ENCODE peak calls at places on chromosomes 4 and X, in four cellular contexts. X is foreskin fibroblast, G is stomach, D is upper lobe of right lung. H is an unnamed sample.

GRCh38 chrX:118655561-118656246 is 71.7 kb upstream of the IL13RA1 start:
- DNase-seq in X (peak), D (no peak), G (no peak), H (no peak)

GRCh38 chr4:38534344-38534743 is 129.7 kb upstream of the KLF3 start:
- DNase-seq in G (no peak), X (no peak), D (no peak), H (no peak)

GRCh38 chrX:154091678-154092077 is 5.8 kb downstream of the MECP2 start:
- DNase-seq in G (peak), X (no peak), D (peak), H (no peak)

GRCh38 chr4:97370581-97370980 is 772.7 kb downstream of the STPG2 start:
- DNase-seq in D (no peak), X (no peak), G (no peak), H (no peak)

GRCh38 chrX:12673487-12673886 is 117.7 kb upstream of the PRPS2 start:
- DNase-seq in X (no peak), G (no peak), D (no peak), H (no peak)

GRCh38 chr4:151658959-151659593 is 101.7 kb downstream of the GATB start:
- DNase-seq in X (peak), D (no peak), G (no peak), H (no peak)

GRCh38 chr4:70895846-70896435 is 6.2 kb upstream of the MOB1B start:
- DNase-seq in D (no peak), G (no peak), X (no peak), H (no peak)

GRCh38 chrX:7347465-7347864 is 199.5 kb upstream of the PUDP start:
- DNase-seq in X (no peak), G (no peak), D (no peak), H (no peak)

GRCh38 chr4:6342530-6343293 is 73.1 kb downstream of the WFS1 start:
- DNase-seq in D (no peak), G (no peak), X (no peak), H (no peak)

GRCh38 chrX:124087000-124087746 is 125.7 kb downstream of the STAG2 start:
- DNase-seq in D (no peak), X (no peak), G (no peak), H (no peak)

GRCh38 chr4:152398060-152398459 is 137.8 kb downstream of the FBXW7 start:
- DNase-seq in X (no peak), G (no peak), D (no peak), H (no peak)

GRCh38 chr4:93152461-93152860 is 676.1 kb upstream of the ATOH1 start:
- DNase-seq in X (no peak), G (no peak), D (no peak), H (no peak)

GRCh38 chrX:116872931-116873330 is 410.2 kb upstream of the CT83 start:
- DNase-seq in G (no peak), X (no peak), D (no peak), H (no peak)

GRCh38 chr4:175380841-175381240 is 431.2 kb downstream of the GPM6A start:
- DNase-seq in D (no peak), X (no peak), G (no peak), H (no peak)

GRCh38 chr4:158856852-158857251 is 88.0 kb downstream of the FNIP2 start:
- DNase-seq in G (no peak), D (no peak), X (peak), H (peak)

GRCh38 chr4:19309365-19309764 is 942.3 kb upstream of the SLIT2 start:
- DNase-seq in G (no peak), X (peak), D (no peak), H (no peak)

GRCh38 chr4:23023121-23023520 is 330.4 kb downstream of the GBA3 start:
- DNase-seq in D (no peak), G (no peak), X (no peak), H (no peak)

GRCh38 chr4:114417214-114417613 is 181.4 kb upstream of the UGT8 start:
- DNase-seq in G (no peak), D (no peak), X (no peak), H (no peak)

GRCh38 chr4:125522992-125523391 is 208.2 kb downstream of the FAT4 start:
- DNase-seq in X (no peak), D (no peak), G (no peak), H (no peak)

GRCh38 chr4:183261953-183262775 is 57.9 kb downstream of the CLDN22 start:
- DNase-seq in X (peak), D (peak), G (peak), H (peak)

GRCh38 chr4:149203256-149204001 is 612.2 kb downstream of the IQCM start:
- DNase-seq in D (no peak), X (no peak), G (no peak), H (no peak)

GRCh38 chr4:102580463-102580842 is 79.3 kb downstream of the NFKB1 start:
- DNase-seq in D (no peak), X (no peak), G (no peak), H (no peak)

GRCh38 chrX:68175569-68175968 is 257.7 kb downstream of the OPHN1 start:
- DNase-seq in D (no peak), X (peak), G (no peak), H (no peak)

GRCh38 chr4:7938513-7939376 is 916 bp downstream of the AFAP1 start:
- DNase-seq in D (no peak), G (peak), X (no peak), H (no peak)

GRCh38 chr4:26140150-26140898 is 180.5 kb upstream of the RBPJ start:
- DNase-seq in D (no peak), G (no peak), X (peak), H (no peak)

GRCh38 chr4:8394125-8394524 is 46.4 kb downstream of the ACOX3 start:
- DNase-seq in X (peak), D (no peak), G (peak), H (no peak)

GRCh38 chr4:7068883-7069282 is 1.0 kb upstream of the GRPEL1 start:
- DNase-seq in X (no peak), G (no peak), D (no peak), H (no peak)

DNA sequence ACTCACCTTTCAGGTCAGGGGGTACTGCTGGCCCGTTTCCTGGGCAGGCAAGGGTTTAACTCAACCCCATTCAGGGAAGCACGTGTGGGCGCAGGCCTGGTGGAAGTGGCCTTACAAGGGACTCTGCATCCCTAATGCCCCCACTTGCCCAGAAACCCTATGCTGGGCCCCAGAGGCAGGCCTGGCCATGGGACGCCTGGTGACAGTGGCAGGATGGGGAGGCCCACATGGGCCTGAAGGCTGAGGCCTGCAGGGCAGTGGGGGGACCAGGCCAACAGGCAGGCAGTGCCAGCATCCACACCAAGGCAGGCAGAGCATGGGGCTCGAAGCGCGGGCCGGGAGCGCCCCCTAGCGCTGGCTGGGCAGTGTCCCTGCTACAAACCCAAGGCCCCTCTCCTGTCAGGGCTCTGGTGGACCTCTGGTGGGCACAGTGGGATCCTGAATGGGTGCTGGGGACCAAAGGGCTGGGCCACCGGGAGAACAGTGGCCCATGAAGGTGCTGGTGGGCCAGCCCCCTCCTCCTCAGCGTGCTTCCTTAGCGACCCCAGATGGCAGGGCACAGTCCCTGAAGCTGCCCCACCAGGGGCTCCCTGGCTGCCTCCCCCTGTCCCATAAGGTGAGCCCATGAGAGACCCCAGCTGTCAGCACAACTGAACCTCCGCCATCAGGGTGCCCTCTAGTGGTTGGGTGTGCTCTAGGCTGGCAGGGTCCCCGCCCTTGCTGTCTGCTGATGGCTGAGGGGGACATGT is 16.8 kb downstream of the FGFR3 start:
- DNase-seq in G (peak), X (peak), D (peak), H (peak)
- TF ChIP-seq CTCF in G (peak), X (peak), D (peak), H (peak)

DNA sequence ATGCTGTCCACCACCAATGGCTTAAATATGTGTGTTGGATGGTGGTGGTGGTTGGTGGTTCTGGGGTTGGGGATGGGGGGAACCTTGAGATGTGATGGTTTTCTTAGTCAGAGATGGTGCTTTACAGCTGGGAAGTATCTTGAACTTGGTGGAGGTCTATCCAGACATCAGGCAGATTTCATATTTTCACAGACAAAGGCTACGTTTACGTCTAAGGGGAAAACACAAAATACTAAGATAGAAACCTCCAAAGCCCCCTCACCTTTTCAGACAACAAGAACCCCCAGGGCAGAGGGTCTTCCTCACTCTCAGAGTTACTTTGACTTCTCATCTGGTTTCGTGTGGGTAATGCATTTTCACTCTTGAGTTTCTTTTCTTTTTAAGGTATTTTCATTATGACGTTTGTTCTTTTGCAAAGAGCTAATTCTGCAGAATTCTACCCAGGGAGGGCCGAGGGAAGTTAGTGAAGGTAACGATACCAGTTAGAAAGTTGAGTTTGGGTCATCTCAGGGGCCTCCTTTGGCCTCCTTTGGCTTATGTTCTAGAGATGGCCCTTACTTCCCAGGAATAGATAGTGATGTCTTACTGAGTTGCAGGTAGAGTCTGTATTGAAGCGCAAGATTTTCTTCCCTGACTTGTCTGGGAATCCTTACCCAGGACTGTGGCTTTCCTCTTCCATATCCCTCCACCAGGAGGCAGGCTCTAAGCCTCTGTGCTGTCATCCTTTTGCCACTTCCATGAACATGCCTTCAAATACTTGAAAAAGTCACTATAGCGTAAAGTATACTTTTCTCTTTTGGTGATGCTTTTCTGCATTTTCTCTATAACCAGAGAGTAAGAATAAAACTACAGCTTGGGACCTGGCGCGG is 31.9 kb downstream of the RHOH start:
- DNase-seq in G (no peak), X (no peak), D (no peak), H (peak)
- TF ChIP-seq CTCF in G (no peak), X (peak), D (peak), H (peak)

GRCh38 chrX:16832301-16832700 is 37.9 kb downstream of the RBBP7 start:
- DNase-seq in G (no peak), X (no peak), D (no peak), H (no peak)
- TF ChIP-seq CTCF in G (no peak), X (no peak), D (no peak), H (no peak)

GRCh38 chr4:138181288-138181687 is 60.9 kb downstream of the SLC7A11 start:
- DNase-seq in X (no peak), D (no peak), G (no peak), H (no peak)

GRCh38 chr4:138177278-138177968 is 64.7 kb downstream of the SLC7A11 start:
- DNase-seq in D (no peak), X (no peak), G (no peak), H (no peak)

GRCh38 chr4:138178566-138178965 is 63.6 kb downstream of the SLC7A11 start:
- DNase-seq in D (no peak), X (peak), G (no peak), H (no peak)

GRCh38 chr4:138175337-138175794 is 66.8 kb downstream of the SLC7A11 start:
- DNase-seq in X (no peak), G (peak), D (no peak), H (no peak)
- TF ChIP-seq CTCF in X (no peak), G (no peak), D (no peak), H (no peak)

GRCh38 chr4:82715731-82716617 is 82.6 kb downstream of the SCD5 start:
- DNase-seq in G (no peak), X (peak), D (no peak), H (no peak)

GRCh38 chr4:82718067-82718935 is 80.3 kb downstream of the SCD5 start:
- DNase-seq in D (no peak), G (no peak), X (no peak), H (no peak)

GRCh38 chr4:82726601-82727000 is 72.0 kb downstream of the SCD5 start:
- DNase-seq in D (no peak), X (no peak), G (no peak), H (no peak)

DNA sequence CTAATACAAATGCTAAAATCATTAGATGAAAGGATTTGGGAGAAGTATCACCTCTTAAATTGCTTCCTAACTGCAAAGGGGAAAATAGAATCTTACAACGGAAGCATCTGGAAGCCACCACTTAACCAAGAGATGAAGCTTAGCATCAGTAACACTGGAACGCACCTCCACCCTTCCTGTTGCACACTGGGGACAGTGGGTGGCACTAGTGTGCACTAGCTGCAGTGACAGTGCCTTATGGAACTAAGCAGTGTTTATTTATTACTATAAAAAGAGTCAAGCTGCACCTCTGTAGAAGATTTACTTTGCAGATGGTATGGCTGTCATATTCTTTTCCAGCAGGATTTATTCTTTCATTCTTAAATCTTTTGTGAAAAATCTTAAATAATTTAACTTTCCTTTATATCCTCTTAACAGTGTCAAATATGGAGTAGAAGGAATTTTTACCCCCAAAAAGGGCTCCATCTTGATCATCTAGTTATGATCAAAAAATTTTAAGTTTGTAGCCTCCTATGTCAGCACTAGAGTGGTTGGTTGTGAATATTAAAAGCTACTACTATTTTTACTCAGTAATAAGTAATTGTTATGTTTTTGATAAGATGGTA is 76.7 kb downstream of the SCD5 start:
- DNase-seq in X (no peak), D (no peak), G (peak), H (peak)
- TF ChIP-seq CTCF in X (peak), D (peak), G (peak), H (peak)

GRCh38 chr4:148109216-148109615 is 333.0 kb downstream of the NR3C2 start:
- DNase-seq in G (no peak), X (no peak), D (no peak), H (no peak)

GRCh38 chr4:148110169-148110568 is 332.0 kb downstream of the NR3C2 start:
- DNase-seq in X (no peak), D (no peak), G (no peak), H (no peak)

GRCh38 chr4:148112231-148112982 is 329.8 kb downstream of the NR3C2 start:
- DNase-seq in X (peak), G (no peak), D (no peak), H (no peak)

GRCh38 chr4:148103647-148104355 is 338.4 kb downstream of the NR3C2 start:
- DNase-seq in X (no peak), G (no peak), D (no peak), H (no peak)

GRCh38 chr4:148108776-148109175 is 333.4 kb downstream of the NR3C2 start:
- DNase-seq in D (no peak), X (no peak), G (no peak), H (no peak)
- TF ChIP-seq CTCF in D (no peak), X (no peak), G (no peak), H (no peak)

GRCh38 chrX:44012484-44013096 is 39.4 kb upstream of the NDP start:
- DNase-seq in D (peak), X (peak), G (peak), H (no peak)
- TF ChIP-seq CTCF in D (no peak), X (no peak), G (no peak), H (no peak)

GRCh38 chrX:85288992-85289723 is 45.4 kb downstream of the ZNF711 start:
- DNase-seq in D (no peak), G (no peak), X (no peak), H (no peak)
- TF ChIP-seq CTCF in D (no peak), G (no peak), X (no peak), H (no peak)

GRCh38 chrX:71823391-71824057 is 60.4 kb downstream of the CXorf49B start:
- DNase-seq in G (no peak), D (no peak), X (no peak), H (no peak)
- TF ChIP-seq CTCF in G (no peak), D (no peak), X (no peak), H (no peak)

GRCh38 chr4:81085979-81086378 is 55.5 kb downstream of the BMP3 start:
- DNase-seq in G (no peak), X (no peak), D (no peak), H (no peak)

GRCh38 chr4:81085291-81085690 is 54.8 kb downstream of the BMP3 start:
- DNase-seq in D (no peak), X (no peak), G (no peak), H (no peak)

GRCh38 chr4:81081156-81081555 is 50.6 kb downstream of the BMP3 start:
- DNase-seq in D (no peak), G (no peak), X (no peak), H (no peak)

GRCh38 chr4:81084624-81085023 is 54.1 kb downstream of the BMP3 start:
- DNase-seq in X (peak), D (no peak), G (no peak), H (no peak)

DNA sequence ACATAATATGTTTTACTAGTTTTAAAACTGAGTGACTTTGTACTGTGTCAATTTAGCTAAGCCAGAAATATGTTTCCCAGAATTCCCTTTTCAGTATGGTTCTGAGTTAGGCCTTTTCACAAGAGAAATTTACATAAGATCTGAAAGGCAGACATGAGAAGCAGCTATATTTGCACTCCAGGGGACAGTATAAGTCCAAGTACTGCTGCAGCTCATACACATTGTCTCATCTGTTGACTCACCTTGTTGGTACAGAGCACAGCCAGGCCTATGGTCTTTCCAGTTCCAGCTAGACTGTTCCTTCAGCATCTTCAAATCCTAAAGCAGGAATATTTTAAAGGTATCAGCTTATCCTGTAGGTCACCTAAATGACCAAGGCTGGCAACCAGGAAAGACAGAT is 53.5 kb downstream of the BMP3 start:
- DNase-seq in X (peak), D (no peak), G (no peak), H (no peak)
- TF ChIP-seq CTCF in X (peak), D (no peak), G (no peak), H (no peak)